ENCODE peak calls at places on chromosome 15, in nine cellular contexts. S, R, Z, P, G, X, Y, H and D are unnamed samples.

GRCh38 chr15:68310178-68310810 is 32.7 kb downstream of the FEM1B start:
- DNase-seq in S (peak), R (no peak), Z (no peak), P (peak), G (no peak), X (peak), Y (no peak), H (peak), D (no peak)

GRCh38 chr15:69824075-69824876 is 273.4 kb downstream of the TLE3 start:
- DNase-seq in S (peak), R (no peak), Z (no peak), P (no peak), G (no peak), X (no peak), Y (no peak), H (no peak), D (peak)

GRCh38 chr15:58875343-58875742 is 58.1 kb downstream of the SLTM start:
- DNase-seq in S (no peak), R (no peak), Z (no peak), P (no peak), G (no peak), X (no peak), Y (peak), H (no peak), D (no peak)

GRCh38 chr15:53789654-53790053 is 30.2 kb upstream of the WDR72 start:
- DNase-seq in S (no peak), R (no peak), Z (no peak), P (no peak), G (no peak), X (no peak), Y (no peak), H (no peak), D (no peak)

GRCh38 chr15:61112231-61112630 is 116.9 kb downstream of the RORA start:
- DNase-seq in S (no peak), R (no peak), Z (peak), P (peak), G (no peak), X (no peak), Y (no peak), H (peak), D (no peak)

GRCh38 chr15:37017031-37017625 is 83.2 kb downstream of the MEIS2 start:
- DNase-seq in S (no peak), R (no peak), Z (no peak), P (no peak), G (no peak), X (no peak), Y (no peak), H (no peak), D (no peak)

GRCh38 chr15:47273817-47274216 is 443.5 kb upstream of the SEMA6D start:
- DNase-seq in S (no peak), R (no peak), Z (no peak), P (no peak), G (no peak), X (no peak), Y (no peak), H (no peak), D (no peak)

GRCh38 chr15:38267416-38268022 is 14.9 kb downstream of the SPRED1 start:
- DNase-seq in S (no peak), R (no peak), Z (no peak), P (no peak), G (no peak), X (no peak), Y (no peak), H (no peak), D (no peak)

GRCh38 chr15:92020765-92021164 is 167.3 kb downstream of the SLCO3A1 start:
- DNase-seq in S (no peak), R (no peak), Z (no peak), P (no peak), G (no peak), X (no peak), Y (peak), H (no peak), D (no peak)

GRCh38 chr15:90529369-90530249 is at the start of gene CRTC3:
- DNase-seq in S (peak), R (no peak), Z (peak), P (peak), G (peak), X (peak), Y (peak), H (peak), D (peak)

GRCh38 chr15:78322243-78322642 is 17.9 kb upstream of the CRABP1 start:
- DNase-seq in S (peak), R (no peak), Z (no peak), P (peak), G (no peak), X (no peak), Y (no peak), H (no peak), D (peak)

DNA sequence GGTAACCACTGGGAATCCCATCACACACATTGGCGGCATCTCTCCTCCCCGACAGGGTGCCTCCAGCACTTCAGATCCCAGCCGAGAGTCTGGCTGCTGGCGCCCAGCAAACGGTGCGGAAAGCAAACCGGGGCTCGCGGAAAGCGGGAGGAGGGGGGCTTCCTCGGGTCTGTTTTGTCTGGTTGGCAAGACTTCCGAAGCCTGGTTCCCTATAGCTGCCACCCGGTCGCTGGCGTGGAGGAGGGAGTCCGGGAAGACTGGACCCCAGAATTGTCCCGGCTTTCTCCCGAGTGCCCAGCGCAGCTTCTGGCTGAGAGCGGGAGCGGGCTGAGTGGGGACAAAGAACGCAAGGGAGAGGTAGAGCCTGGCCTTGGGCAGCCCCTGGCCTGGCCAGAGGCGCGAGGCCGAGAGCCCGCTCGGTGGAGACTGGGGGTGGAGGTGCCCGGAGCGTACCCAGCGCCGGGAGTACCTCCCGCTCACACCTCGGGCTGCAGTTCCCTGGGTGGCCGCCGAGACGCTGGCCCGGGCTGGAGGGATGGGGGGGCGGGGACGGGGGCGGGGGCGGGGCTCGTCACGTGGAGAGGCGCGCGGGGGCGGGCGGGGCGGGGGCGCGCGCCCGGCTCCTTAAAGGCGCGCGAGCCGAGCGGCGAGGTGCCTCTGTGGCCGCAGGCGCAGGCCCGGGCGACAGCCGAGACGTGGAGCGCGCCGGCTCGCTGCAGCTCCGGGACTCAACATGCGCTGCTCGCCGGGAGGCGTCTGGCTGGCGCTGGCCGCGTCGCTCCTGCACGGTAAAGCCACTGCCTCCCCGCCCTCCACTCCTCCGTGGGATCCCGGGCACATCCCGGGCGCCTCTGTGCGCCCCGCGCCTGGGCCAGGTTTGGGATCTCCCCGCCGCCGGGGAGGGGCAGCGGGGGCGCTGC is at the start of gene CHRNA7:
- DNase-seq in S (peak), R (no peak), Z (peak), P (peak), G (peak), X (peak), Y (peak), H (peak), D (peak)
- TF ChIP-seq CTCF in S (no peak), R (peak), Z (peak), P (peak), G (no peak), X (peak), Y (no peak), H (peak), D (peak)

DNA sequence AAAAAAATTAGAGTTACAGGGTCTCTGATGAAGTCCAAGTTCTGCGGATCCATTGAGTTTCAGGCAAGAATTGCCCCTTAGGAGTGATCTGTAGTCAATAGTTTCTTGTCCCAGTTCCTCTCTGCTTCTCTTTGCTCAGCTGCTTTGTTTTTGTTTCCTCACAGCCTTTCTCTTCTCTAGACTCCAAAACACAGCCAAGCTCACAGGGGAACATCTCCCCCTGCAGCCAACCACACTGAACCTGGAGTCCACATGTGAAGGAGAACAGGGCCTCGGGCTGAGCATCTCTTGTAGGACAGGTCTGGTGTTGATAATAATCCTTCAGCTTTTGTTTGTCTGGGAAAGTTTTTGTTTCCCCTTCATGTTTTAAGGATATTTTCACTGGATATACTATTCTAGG is 202.6 kb upstream of the ATP10A start:
- DNase-seq in S (no peak), R (no peak), Z (no peak), P (no peak), G (no peak), X (no peak), Y (no peak), H (no peak), D (no peak)
- TF ChIP-seq CTCF in S (no peak), R (no peak), Z (no peak), P (peak), G (no peak), X (no peak), Y (no peak), H (no peak), D (no peak)

DNA sequence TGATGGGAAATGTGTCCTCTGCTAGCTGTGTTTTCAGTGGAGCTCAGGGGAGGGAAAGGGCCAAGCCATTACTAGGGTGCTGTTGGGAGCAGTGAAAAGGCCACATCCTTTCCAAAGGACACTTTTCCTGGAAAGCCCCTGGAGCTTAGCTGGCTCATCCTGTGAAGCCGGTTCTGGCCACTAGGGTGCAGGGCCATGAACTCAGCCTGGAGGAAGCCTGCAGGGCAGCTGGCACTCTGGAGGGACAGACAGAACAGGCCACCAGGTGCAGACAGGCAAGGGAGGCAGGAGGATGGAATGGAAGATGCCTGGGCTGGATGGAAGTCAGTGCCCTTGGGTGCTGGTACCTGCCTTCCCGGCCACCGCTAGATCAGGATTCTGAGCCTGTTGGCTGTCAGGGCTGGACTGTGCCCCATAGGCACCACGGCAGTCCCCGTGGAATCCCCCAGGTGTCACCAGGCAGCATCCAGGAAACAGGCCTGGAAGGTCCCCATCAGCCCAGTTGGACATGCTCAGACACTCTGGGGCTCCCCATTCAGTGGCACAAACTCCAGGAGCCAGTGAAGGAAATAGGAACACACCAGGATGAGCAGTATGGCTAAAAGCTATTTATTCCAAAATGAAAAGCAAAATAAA is 76.2 kb upstream of the C2CD4B start:
- DNase-seq in S (peak), R (no peak), Z (peak), P (peak), G (peak), X (no peak), Y (peak), H (peak), D (peak)
- TF ChIP-seq CTCF in S (peak), R (no peak), Z (peak), P (peak), G (peak), X (no peak), Y (no peak), H (peak), D (peak)

GRCh38 chr15:99424978-99425665 is 140.7 kb upstream of the MEF2A start:
- DNase-seq in S (peak), R (no peak), Z (peak), P (no peak), G (no peak), X (no peak), Y (peak), H (peak), D (peak)

GRCh38 chr15:99426431-99427105 is 139.2 kb upstream of the MEF2A start:
- DNase-seq in S (no peak), R (no peak), Z (no peak), P (no peak), G (no peak), X (no peak), Y (no peak), H (peak), D (no peak)

GRCh38 chr15:99424131-99424571 is 141.6 kb upstream of the MEF2A start:
- DNase-seq in S (no peak), R (no peak), Z (no peak), P (no peak), G (no peak), X (no peak), Y (no peak), H (peak), D (no peak)

GRCh38 chr15:99427210-99427609 is 138.6 kb upstream of the MEF2A start:
- DNase-seq in S (no peak), R (no peak), Z (no peak), P (no peak), G (no peak), X (no peak), Y (no peak), H (no peak), D (no peak)

DNA sequence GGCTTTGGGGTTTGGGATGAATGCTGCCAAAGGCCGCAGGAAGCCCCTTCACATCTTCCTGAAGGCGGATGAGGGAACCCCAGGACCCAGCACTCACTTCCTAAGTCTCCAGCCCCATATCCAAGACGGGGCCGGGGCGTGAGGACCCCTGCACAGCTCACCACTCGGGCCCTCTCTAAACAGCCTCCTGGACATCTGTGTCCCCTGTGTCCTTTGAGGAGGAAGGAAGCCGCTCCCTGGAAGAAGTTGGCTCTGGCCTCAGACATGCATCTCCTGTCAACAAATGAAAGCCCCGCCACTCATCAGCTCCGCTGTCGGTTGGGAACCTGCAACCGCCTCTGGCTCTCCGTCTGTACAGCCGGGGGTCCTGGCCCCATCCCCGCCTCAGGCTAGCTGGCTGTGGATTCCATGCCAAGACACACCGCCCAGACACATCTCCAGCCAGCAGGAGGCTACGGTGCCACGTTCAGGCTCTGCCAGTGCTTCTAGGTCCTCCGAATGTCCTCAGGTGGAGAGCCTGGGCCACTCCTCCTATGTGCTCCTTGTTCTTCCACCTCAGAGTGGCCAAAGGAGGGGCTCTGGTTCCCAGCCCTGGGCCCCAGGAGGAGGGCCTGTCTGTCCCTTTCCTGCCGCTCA is 140.0 kb upstream of the MEF2A start:
- DNase-seq in S (peak), R (no peak), Z (no peak), P (no peak), G (no peak), X (no peak), Y (peak), H (peak), D (no peak)
- TF ChIP-seq CTCF in S (no peak), R (peak), Z (peak), P (no peak), G (no peak), X (no peak), Y (peak), H (no peak), D (no peak)

DNA sequence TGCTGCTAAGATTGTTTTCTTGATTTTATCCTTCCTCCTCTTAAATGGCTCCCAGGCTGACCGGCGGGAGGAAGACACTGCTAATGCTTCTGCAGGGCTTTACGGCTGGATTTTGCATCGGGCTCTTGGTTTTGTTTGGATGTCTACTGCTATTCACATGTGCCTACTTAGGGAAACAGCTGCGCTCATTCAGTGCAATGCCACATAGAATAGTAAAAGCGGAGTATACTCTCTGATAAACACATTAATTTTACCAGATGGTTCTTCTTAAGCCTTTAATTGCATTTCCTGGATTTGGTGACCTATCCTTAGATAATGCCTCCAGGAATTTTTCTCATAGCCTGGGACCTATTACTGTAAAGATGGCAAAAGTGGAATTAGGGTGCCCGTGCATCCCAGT is 146.7 kb downstream of the THSD4 start:
- DNase-seq in S (no peak), R (no peak), Z (no peak), P (no peak), G (no peak), X (no peak), Y (no peak), H (no peak), D (peak)
- TF ChIP-seq CTCF in S (no peak), R (no peak), Z (no peak), P (no peak), G (no peak), X (no peak), Y (no peak), H (no peak), D (no peak)

GRCh38 chr15:52112203-52112750 is 298 bp downstream of the BCL2L10 start:
- DNase-seq in S (peak), R (no peak), Z (peak), P (peak), G (no peak), X (peak), Y (no peak), H (peak), D (no peak)
- TF ChIP-seq CTCF in S (no peak), R (no peak), Z (no peak), P (no peak), G (no peak), X (peak), Y (no peak), H (no peak), D (no peak)

DNA sequence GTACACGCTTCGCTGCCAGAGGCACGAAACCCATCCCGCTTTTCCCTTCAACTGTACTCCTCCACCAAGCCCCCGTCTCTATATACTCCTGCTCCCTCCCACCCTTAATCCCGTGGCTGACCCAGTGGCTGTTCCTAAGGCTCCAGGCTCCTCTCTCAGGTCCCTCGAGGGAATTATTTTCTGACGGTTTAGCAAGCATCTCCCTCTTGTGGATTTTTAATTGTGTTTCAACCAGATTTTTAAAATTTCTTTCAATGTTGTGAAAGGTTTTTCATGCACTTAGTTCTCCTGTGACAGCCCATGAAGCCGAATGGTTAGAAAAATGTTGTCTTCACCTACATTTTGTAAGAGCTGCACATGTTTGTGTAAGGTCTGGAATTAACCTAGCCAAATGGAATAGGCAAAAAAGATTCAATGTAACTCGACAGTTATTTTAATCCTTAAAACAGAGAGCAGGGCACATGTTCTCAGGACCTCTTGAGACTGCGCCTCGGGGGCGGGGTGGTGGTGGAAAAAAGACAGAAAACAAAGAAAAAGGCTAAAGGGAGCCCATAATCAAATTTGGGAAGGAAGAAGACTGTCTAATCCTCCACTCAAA is 569 bp upstream of the CSNK1G1 start:
- DNase-seq in S (peak), R (no peak), Z (no peak), P (no peak), G (peak), X (no peak), Y (no peak), H (no peak), D (peak)
- TF ChIP-seq CTCF in S (peak), R (peak), Z (peak), P (peak), G (peak), X (peak), Y (peak), H (peak), D (peak)

DNA sequence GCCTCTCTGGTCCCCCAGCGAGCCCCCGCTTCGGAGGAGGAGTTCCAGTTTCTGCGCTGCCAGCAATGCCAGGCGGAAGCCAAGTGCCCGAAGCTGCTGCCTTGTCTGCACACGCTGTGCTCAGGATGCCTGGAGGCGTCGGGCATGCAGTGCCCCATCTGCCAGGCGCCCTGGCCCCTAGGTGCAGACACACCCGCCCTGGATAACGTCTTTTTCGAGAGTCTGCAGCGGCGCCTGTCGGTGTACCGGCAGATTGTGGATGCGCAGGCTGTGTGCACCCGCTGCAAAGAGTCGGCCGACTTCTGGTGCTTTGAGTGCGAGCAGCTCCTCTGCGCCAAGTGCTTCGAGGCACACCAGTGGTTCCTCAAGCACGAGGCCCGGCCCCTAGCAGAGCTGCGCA is 3.5 kb downstream of the PML start:
- DNase-seq in S (no peak), R (no peak), Z (no peak), P (no peak), G (no peak), X (no peak), Y (peak), H (no peak), D (no peak)
- TF ChIP-seq CTCF in S (no peak), R (peak), Z (no peak), P (no peak), G (no peak), X (no peak), Y (no peak), H (no peak), D (no peak)